ENCODE peak calls at places on chromosomes 7 and 10, in seven cellular contexts. F is chondrocyte, A is neural crest cell, V is heart right ventricle, W is astrocyte of the cerebellum, T is esophagus squamous epithelium, Y is GM12865. R is an unnamed sample.

GRCh38 chr7:107768263-107768662 is 24.3 kb downstream of the CBLL1 start:
- DNase-seq in Y (no peak), W (no peak), A (no peak), F (no peak), T (no peak), V (no peak), R (no peak)

GRCh38 chr10:22356324-22356873 is 11.1 kb downstream of the SPAG6 start:
- DNase-seq in A (no peak), F (no peak), Y (no peak), W (no peak), T (no peak), V (no peak), R (no peak)

GRCh38 chr10:52351911-52352310 is 37.8 kb downstream of the DKK1 start:
- DNase-seq in F (no peak), V (no peak), T (no peak), A (no peak), Y (no peak), W (no peak), R (peak; percentile 80)

GRCh38 chr7:1712907-1713501 is 42.9 kb downstream of the ELFN1 start:
- DNase-seq in F (peak; percentile 75), Y (no peak), W (no peak), V (no peak), A (no peak), T (no peak), R (no peak)

GRCh38 chr7:22782616-22783232 is 39.9 kb downstream of the TOMM7 start:
- DNase-seq in T (no peak), W (no peak), A (peak; percentile 57), Y (peak; percentile 83), F (no peak), V (peak; percentile 51), R (no peak)

GRCh38 chr7:27096756-27097514 is 1.1 kb upstream of the HOXA1 start:
- DNase-seq in A (no peak), T (no peak), F (no peak), Y (peak; percentile 16), V (no peak), W (no peak), R (no peak)

GRCh38 chr10:77105756-77106155 is 531.9 kb downstream of the KCNMA1 start:
- DNase-seq in V (no peak), F (no peak), Y (no peak), W (peak; percentile 67), A (no peak), T (no peak), R (peak; percentile 44)

GRCh38 chr7:2012044-2012900 is 220.5 kb downstream of the MAD1L1 start:
- DNase-seq in T (no peak), W (no peak), F (peak; percentile 82), V (no peak), A (no peak), Y (no peak), R (no peak)

GRCh38 chr7:6269527-6269926 is 2.9 kb downstream of the CYTH3 start:
- DNase-seq in F (no peak), T (no peak), A (no peak), Y (no peak), W (no peak), V (no peak), R (no peak)

GRCh38 chr10:126268104-126268900 is 120.0 kb downstream of the ADAM12 start:
- DNase-seq in A (no peak), W (no peak), V (no peak), T (no peak), Y (no peak), F (no peak), R (no peak)

GRCh38 chr7:70730451-70731110 is 401.4 kb upstream of the GALNT17 start:
- DNase-seq in A (no peak), Y (peak; percentile 22), F (no peak), V (no peak), T (no peak), W (no peak), R (no peak)

GRCh38 chr10:132997517-132998265 is 55.3 kb upstream of the CFAP46 start:
- DNase-seq in W (no peak), F (no peak), A (no peak), V (no peak), T (no peak), Y (no peak), R (no peak)

GRCh38 chr10:110993024-110993693 is 73.8 kb downstream of the SHOC2 start:
- DNase-seq in A (no peak), T (no peak), V (no peak), W (peak; percentile 80), F (no peak), Y (peak; percentile 44), R (peak; percentile 69)

GRCh38 chr7:116689787-116690186 is 17.8 kb downstream of the MET start:
- DNase-seq in F (no peak), W (no peak), V (no peak), A (no peak), T (no peak), Y (no peak), R (no peak)

GRCh38 chr10:6336013-6336412 is 133.3 kb downstream of the PFKFB3 start:
- DNase-seq in T (no peak), Y (no peak), F (no peak), W (no peak), V (no peak), A (no peak), R (no peak)

GRCh38 chr7:151719031-151719894 is 157.7 kb downstream of the PRKAG2 start:
- DNase-seq in T (no peak), F (no peak), V (no peak), W (no peak), Y (no peak), A (no peak), R (no peak)

GRCh38 chr7:30225863-30226361 is 58.5 kb upstream of the ZNRF2 start:
- DNase-seq in V (peak; percentile 63), A (no peak), W (peak; percentile 75), F (no peak), Y (peak; percentile 83), T (peak; percentile 7), R (no peak)

GRCh38 chr7:30224511-30225031 is 59.8 kb upstream of the ZNRF2 start:
- DNase-seq in T (no peak), V (no peak), W (peak; percentile 97), A (no peak), F (no peak), Y (peak; percentile 66), R (peak; percentile 78)

GRCh38 chr7:30222519-30223213 is 61.7 kb upstream of the ZNRF2 start:
- DNase-seq in Y (peak; percentile 18), A (no peak), V (no peak), T (no peak), W (no peak), F (no peak), R (no peak)

GRCh38 chr7:30231271-30231670 is 53.1 kb upstream of the ZNRF2 start:
- DNase-seq in W (no peak), F (no peak), V (no peak), A (no peak), T (no peak), Y (no peak), R (no peak)

DNA sequence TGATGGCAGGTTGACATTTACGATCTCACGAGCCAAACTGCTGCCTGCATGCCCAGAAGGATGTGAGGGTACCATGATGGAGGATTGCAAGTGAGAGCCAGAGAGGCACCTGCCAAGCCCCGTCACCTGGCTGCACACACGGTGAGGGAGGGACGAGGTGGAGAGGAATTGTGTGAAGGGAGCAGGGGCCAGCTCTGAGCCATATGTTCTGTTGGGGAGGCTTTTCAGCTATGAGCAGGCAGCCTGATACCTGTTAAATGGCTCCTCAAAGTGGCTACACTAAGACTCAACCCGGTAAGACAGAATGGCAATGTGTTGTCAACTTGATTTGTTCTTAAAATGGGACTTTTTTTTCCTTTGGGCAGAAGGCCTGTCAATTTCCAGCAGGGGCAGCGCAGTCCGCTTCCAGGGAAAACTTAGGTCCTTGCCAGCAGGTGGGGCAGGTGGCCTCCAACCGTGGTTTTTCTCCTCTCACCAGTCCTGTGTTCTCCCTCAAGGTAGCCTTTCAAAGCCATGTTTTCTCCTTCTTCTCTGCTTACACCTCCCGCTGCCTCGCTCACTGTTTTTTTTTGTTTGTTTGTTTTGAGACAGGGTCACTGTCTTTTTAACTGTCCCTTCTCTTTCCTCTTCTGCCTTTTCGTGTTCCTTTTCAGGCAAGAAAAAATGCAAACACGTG is 57.7 kb upstream of the ZNRF2 start:
- DNase-seq in F (no peak), Y (no peak), A (peak; percentile 5), W (no peak), V (no peak), T (no peak), R (no peak)
- TF ChIP-seq CTCF in F (peak; percentile 56), Y (no peak), A (peak; percentile 58), W (peak; percentile 32), V (peak; percentile 29), T (peak; percentile 48), R (no peak)

GRCh38 chr10:123642697-123643096 is 23.5 kb upstream of the GPR26 start:
- DNase-seq in V (no peak), A (no peak), W (no peak), F (no peak), T (no peak), Y (no peak), R (no peak)
- TF ChIP-seq CTCF in V (no peak), A (no peak), W (no peak), F (no peak), T (no peak), Y (no peak), R (no peak)

GRCh38 chr7:78779788-78780187 is 673.7 kb downstream of the MAGI2 start:
- DNase-seq in T (no peak), W (no peak), Y (no peak), V (no peak), A (no peak), F (no peak), R (no peak)
- TF ChIP-seq CTCF in T (no peak), W (no peak), Y (no peak), V (no peak), A (no peak), F (peak; percentile 29), R (no peak)

GRCh38 chr7:45155941-45156340 is 1.6 kb upstream of the RAMP3 start:
- DNase-seq in Y (no peak), T (no peak), V (no peak), A (no peak), W (no peak), F (peak; percentile 56), R (no peak)

GRCh38 chr7:45155357-45155900 is 2.2 kb upstream of the RAMP3 start:
- DNase-seq in V (no peak), Y (no peak), F (peak; percentile 79), W (no peak), T (no peak), A (no peak), R (no peak)

GRCh38 chr7:45151967-45152366 is 5.6 kb upstream of the RAMP3 start:
- DNase-seq in F (peak; percentile 11), Y (no peak), V (no peak), A (no peak), W (no peak), T (no peak), R (no peak)

GRCh38 chr7:45151131-45151684 is 6.4 kb upstream of the RAMP3 start:
- DNase-seq in F (peak; percentile 67), W (no peak), A (no peak), Y (no peak), V (no peak), T (no peak), R (no peak)

DNA sequence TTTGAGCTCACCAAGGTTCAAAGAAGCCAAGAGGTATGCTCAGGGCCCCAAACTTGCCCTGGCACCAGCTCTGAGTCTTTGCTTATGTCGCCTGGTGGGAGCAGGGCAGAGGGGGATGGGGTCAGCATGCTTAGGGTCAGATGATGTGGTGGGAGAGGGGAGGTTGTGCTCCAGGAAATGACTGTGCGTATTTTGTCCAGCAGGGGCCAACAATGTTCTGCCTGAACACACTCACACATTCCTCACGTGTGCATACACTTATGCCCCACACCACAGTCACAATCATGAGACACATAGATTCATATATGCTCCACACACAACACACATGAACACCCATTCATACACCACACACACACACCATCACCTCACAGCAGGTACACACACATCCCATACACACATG is 4.4 kb upstream of the RAMP3 start:
- DNase-seq in T (no peak), Y (no peak), V (no peak), W (no peak), F (peak; percentile 26), A (no peak), R (no peak)
- TF ChIP-seq CTCF in T (no peak), Y (peak; percentile 10), V (no peak), W (no peak), F (no peak), A (no peak), R (no peak)

R was measured in AG09309.